ENCODE peak calls at places on chromosomes 3 and 15, in seven cellular contexts. D is brain microvascular endothelial cell, M is activated B cell treated with CpG ODN at 0.5 μM for 24 hours, H is upper lobe of left lung, L is A549, K is nephron progenitor cell, T is GM12865. G is an unnamed sample.
A peak's percentile ranks its signal among the peaks of the same experiment; 100 is the strongest.

GRCh38 chr3:22263042-22263441 is 512.0 kb upstream of the ZNF385D start:
- DNase-seq in D (peak; percentile 75), M (no peak), H (no peak), L (no peak), K (no peak), T (no peak), G (no peak)

GRCh38 chr3:125512135-125512920 is 7.7 kb downstream of the SNX4 start:
- DNase-seq in D (peak; percentile 88), M (no peak), H (no peak), L (no peak), K (no peak), T (peak; percentile 87), G (no peak)

GRCh38 chr3:120498947-120499346 is 48.2 kb upstream of the FSTL1 start:
- DNase-seq in D (peak; percentile 96), M (no peak), H (no peak), L (no peak), K (peak; percentile 21), T (no peak), G (no peak)

GRCh38 chr15:50077242-50077641 is 41.8 kb downstream of the ATP8B4 start:
- DNase-seq in D (no peak), M (no peak), H (no peak), L (no peak), K (no peak), T (no peak), G (no peak)

GRCh38 chr3:171561601-171562323 is 101.6 kb upstream of the TNIK start:
- DNase-seq in D (no peak), M (no peak), H (no peak), L (no peak), K (no peak), T (peak; percentile 55), G (no peak)

GRCh38 chr3:135106445-135106844 is 311.4 kb downstream of the EPHB1 start:
- DNase-seq in D (no peak), M (no peak), H (no peak), L (no peak), K (peak; percentile 81), T (peak; percentile 17), G (no peak)

GRCh38 chr15:81275711-81276417 is 48.1 kb downstream of the STARD5 start:
- DNase-seq in D (no peak), M (no peak), H (no peak), L (no peak), K (no peak), T (no peak), G (no peak)

GRCh38 chr3:12759097-12759679 is at the start of gene TMEM40:
- DNase-seq in D (no peak), M (no peak), H (peak; percentile 38), L (no peak), K (no peak), T (no peak), G (no peak)

GRCh38 chr3:23796518-23796917 is 9.2 kb upstream of the UBE2E1 start:
- DNase-seq in D (no peak), M (no peak), H (no peak), L (no peak), K (no peak), T (no peak), G (no peak)

GRCh38 chr15:66004618-66005262 is 135.4 kb downstream of the RAB11A start:
- DNase-seq in D (peak; percentile 26), M (no peak), H (no peak), L (peak; percentile 76), K (peak; percentile 79), T (peak; percentile 22), G (no peak)

DNA sequence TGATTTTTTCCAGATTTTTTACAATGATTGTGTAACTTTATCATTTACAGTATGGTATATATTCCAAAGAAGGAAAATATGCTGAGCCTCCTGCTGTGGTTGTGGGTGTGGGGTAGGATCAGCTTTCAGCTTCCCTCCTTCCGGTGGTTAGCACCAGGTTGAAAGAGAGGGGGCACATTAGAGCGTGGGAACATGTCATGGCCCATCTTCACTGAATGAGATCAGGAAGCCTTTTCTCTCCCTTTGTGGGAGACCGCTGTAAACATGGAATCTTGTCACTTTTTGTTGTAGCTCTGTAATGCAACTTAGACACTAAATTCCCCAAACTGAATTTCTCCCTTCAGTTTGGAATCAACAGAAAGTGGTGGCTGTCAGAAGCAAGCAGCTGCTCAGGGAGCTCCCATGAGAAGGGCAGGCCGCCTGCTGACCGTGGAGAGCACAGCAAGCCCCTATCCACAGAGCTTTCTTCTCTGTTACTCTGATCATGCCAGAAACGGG is 86.7 kb upstream of the LIMD1 start:
- DNase-seq in D (peak; percentile 78), M (no peak), H (no peak), L (no peak), K (peak; percentile 59), T (no peak), G (no peak)
- TF ChIP-seq CTCF in D (peak; percentile 83), M (no peak), H (no peak), L (no peak), K (peak; percentile 68), T (no peak), G (no peak)

GRCh38 chr3:197303452-197303851 is 5.0 kb upstream of the DLG1 start:
- DNase-seq in D (no peak), M (no peak), H (no peak), L (no peak), K (no peak), T (no peak), G (no peak)

GRCh38 chr3:197302033-197302432 is 3.6 kb upstream of the DLG1 start:
- DNase-seq in D (no peak), M (no peak), H (no peak), L (no peak), K (no peak), T (no peak), G (no peak)

GRCh38 chr3:197300361-197300760 is 1.9 kb upstream of the DLG1 start:
- DNase-seq in D (no peak), M (no peak), H (no peak), L (no peak), K (no peak), T (no peak), G (no peak)

GRCh38 chr3:197305854-197306253 is 7.4 kb upstream of the DLG1 start:
- DNase-seq in D (no peak), M (no peak), H (no peak), L (no peak), K (no peak), T (peak; percentile 86), G (no peak)

DNA sequence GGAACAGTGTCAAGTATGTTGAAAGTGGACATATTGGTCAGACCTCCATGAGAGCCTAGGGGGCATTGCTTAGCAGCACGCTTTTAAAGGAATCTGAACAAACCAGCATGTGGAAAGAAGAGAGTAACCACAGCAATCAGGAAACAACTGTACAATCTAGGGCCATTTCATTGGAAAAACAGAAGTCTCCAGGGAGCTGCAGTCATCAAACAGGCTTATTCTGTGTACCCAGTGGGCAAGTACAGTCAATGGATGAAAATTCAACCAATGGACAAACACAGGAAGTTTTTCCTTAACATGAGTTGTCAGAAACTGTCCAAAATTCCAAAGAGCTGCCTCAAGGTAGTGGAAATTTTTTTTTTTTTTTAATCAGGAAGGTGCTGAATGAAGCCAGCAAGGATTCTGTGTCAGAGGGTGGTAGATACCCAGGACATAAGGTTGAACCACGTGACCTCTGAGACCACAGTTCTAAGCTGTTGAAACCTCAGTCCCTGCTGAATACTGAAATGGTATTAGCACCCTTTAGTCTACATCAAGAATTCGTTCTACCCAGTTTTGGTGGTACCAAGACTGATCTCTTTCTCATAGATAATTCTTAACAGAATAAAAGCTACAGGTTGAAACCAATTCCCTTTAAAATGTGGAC is 4.4 kb upstream of the DLG1 start:
- DNase-seq in D (peak; percentile 88), M (no peak), H (no peak), L (no peak), K (no peak), T (no peak), G (no peak)
- TF ChIP-seq CTCF in D (peak; percentile 23), M (no peak), H (no peak), L (no peak), K (no peak), T (no peak), G (no peak)

GRCh38 chr3:100586832-100587231 is 22.6 kb upstream of the ADGRG7 start:
- DNase-seq in D (no peak), M (no peak), H (no peak), L (no peak), K (no peak), T (no peak), G (no peak)

GRCh38 chr3:100588251-100588650 is 21.1 kb upstream of the ADGRG7 start:
- DNase-seq in D (no peak), M (no peak), H (no peak), L (no peak), K (no peak), T (no peak), G (no peak)

GRCh38 chr3:100591411-100591810 is 18.0 kb upstream of the ADGRG7 start:
- DNase-seq in D (no peak), M (no peak), H (no peak), L (no peak), K (no peak), T (no peak), G (no peak)

GRCh38 chr3:100590114-100590839 is 19.1 kb upstream of the ADGRG7 start:
- DNase-seq in D (peak; percentile 67), M (no peak), H (no peak), L (peak; percentile 49), K (peak; percentile 57), T (peak; percentile 83), G (no peak)

GRCh38 chr3:100590840-100591147 is 18.6 kb upstream of the ADGRG7 start:
- DNase-seq in D (no peak), M (no peak), H (no peak), L (no peak), K (no peak), T (no peak), G (no peak)
- TF ChIP-seq CTCF in D (no peak), M (no peak), H (peak; percentile 2), L (peak; percentile 27), K (no peak), T (no peak), G (peak; percentile 47)

GRCh38 chr3:169769287-169770181 is at the start of gene ACTRT3:
- DNase-seq in D (peak; percentile 59), M (peak; percentile 60), H (peak; percentile 93), L (peak; percentile 33), K (peak; percentile 81), T (peak; percentile 81), G (peak; percentile 51)
- TF ChIP-seq CTCF in D (no peak), M (no peak), H (no peak), L (no peak), K (no peak), T (no peak), G (no peak)

GRCh38 chr3:115658337-115659181 is 35.2 kb downstream of the GAP43 start:
- DNase-seq in D (peak; percentile 81), M (peak; percentile 80), H (peak; percentile 95), L (peak; percentile 48), K (peak; percentile 81), T (peak; percentile 81), G (peak; percentile 65)
- TF ChIP-seq CTCF in D (no peak), M (no peak), H (no peak), L (no peak), K (no peak), T (no peak), G (no peak)

GRCh38 chr3:49911611-49912010 is 7.9 kb upstream of the MST1R start:
- DNase-seq in D (no peak), M (no peak), H (peak; percentile 64), L (no peak), K (no peak), T (no peak), G (no peak)
- TF ChIP-seq CTCF in D (no peak), M (no peak), H (no peak), L (no peak), K (no peak), T (no peak), G (no peak)

G was measured in natural killer cell.